ENCODE peak calls at places on chromosomes 13 and 19, in seven cellular contexts. V, E, P, L, Q, R and H are unnamed samples.

GRCh38 chr13:80342541-80343371 is 1.8 kb upstream of the SPRY2 start:
- DNase-seq in V (peak), E (peak), P (peak), L (peak), Q (peak), R (peak), H (peak)

GRCh38 chr13:67118277-67118676 is 111.9 kb downstream of the PCDH9 start:
- DNase-seq in V (no peak), E (no peak), P (no peak), L (no peak), Q (no peak), R (no peak), H (no peak)

GRCh38 chr19:17538684-17539287 is 16.7 kb upstream of the COLGALT1 start:
- DNase-seq in V (peak), E (no peak), P (no peak), L (no peak), Q (no peak), R (peak), H (no peak)

GRCh38 chr13:33610471-33611015 is 207.4 kb upstream of the RFC3 start:
- DNase-seq in V (no peak), E (peak), P (peak), L (no peak), Q (peak), R (no peak), H (peak)

GRCh38 chr13:113819731-113820715 is 43.9 kb downstream of the GAS6 start:
- DNase-seq in V (no peak), E (no peak), P (no peak), L (no peak), Q (no peak), R (no peak), H (no peak)

GRCh38 chr19:21850636-21851255 is 14.8 kb upstream of the ZNF43 start:
- DNase-seq in V (no peak), E (no peak), P (no peak), L (no peak), Q (no peak), R (no peak), H (no peak)

GRCh38 chr19:41456342-41456918 is 13.5 kb downstream of the ERICH4 start:
- DNase-seq in V (no peak), E (no peak), P (no peak), L (no peak), Q (no peak), R (no peak), H (no peak)

GRCh38 chr19:18157465-18158063 is 4.6 kb downstream of the PIK3R2 start:
- DNase-seq in V (peak), E (peak), P (peak), L (no peak), Q (no peak), R (no peak), H (peak)

GRCh38 chr13:51832471-51833152 is 12.4 kb downstream of the TMEM272 start:
- DNase-seq in V (peak), E (no peak), P (peak), L (no peak), Q (no peak), R (peak), H (peak)

GRCh38 chr13:114173261-114173660 is 5.8 kb upstream of the CFAP97D2 start:
- DNase-seq in V (no peak), E (no peak), P (no peak), L (no peak), Q (no peak), R (no peak), H (no peak)

GRCh38 chr19:41621654-41622053 is 5.2 kb downstream of the CEACAM4 start:
- DNase-seq in V (no peak), E (no peak), P (no peak), L (no peak), Q (no peak), R (no peak), H (no peak)

GRCh38 chr13:97258801-97259200 is 36.7 kb downstream of the MBNL2 start:
- DNase-seq in V (no peak), E (no peak), P (no peak), L (no peak), Q (no peak), R (no peak), H (no peak)

GRCh38 chr19:19613456-19613855 is 5.0 kb downstream of the PBX4 start:
- DNase-seq in V (no peak), E (no peak), P (no peak), L (no peak), Q (no peak), R (peak), H (no peak)

GRCh38 chr13:32019612-32020233 is 11.9 kb upstream of the FRY start:
- DNase-seq in V (peak), E (no peak), P (peak), L (no peak), Q (peak), R (peak), H (no peak)

GRCh38 chr19:35871611-35872010 is 3.2 kb downstream of the APLP1 start:
- DNase-seq in V (no peak), E (no peak), P (no peak), L (no peak), Q (no peak), R (no peak), H (no peak)

GRCh38 chr19:33715462-33715861 is 81.2 kb upstream of the KCTD15 start:
- DNase-seq in V (no peak), E (no peak), P (no peak), L (no peak), Q (no peak), R (peak), H (no peak)

GRCh38 chr13:76512676-76513277 is 373.4 kb downstream of the KCTD12 start:
- DNase-seq in V (no peak), E (no peak), P (no peak), L (no peak), Q (no peak), R (peak), H (no peak)

GRCh38 chr19:47284324-47284899 is 9.7 kb downstream of the INAFM1 start:
- DNase-seq in V (peak), E (peak), P (peak), L (no peak), Q (peak), R (peak), H (no peak)

GRCh38 chr19:53192771-53193533 is at the start of gene ZNF665:
- DNase-seq in V (peak), E (peak), P (peak), L (peak), Q (no peak), R (peak), H (peak)

GRCh38 chr19:35596366-35596999 is 10.5 kb downstream of the PMIS2 start:
- DNase-seq in V (peak), E (no peak), P (peak), L (no peak), Q (no peak), R (no peak), H (no peak)

GRCh38 chr13:100399455-100399854 is 189.1 kb downstream of the GGACT start:
- DNase-seq in V (no peak), E (no peak), P (no peak), L (no peak), Q (no peak), R (no peak), H (no peak)

GRCh38 chr19:40614595-40615411 is 13.6 kb downstream of the LTBP4 start:
- DNase-seq in V (peak), E (no peak), P (peak), L (peak), Q (no peak), R (peak), H (peak)

GRCh38 chr19:48499352-48500090 is 12.1 kb downstream of the LMTK3 start:
- DNase-seq in V (no peak), E (no peak), P (no peak), L (no peak), Q (no peak), R (no peak), H (no peak)

GRCh38 chr13:46803586-46803985 is 6.6 kb upstream of the ESD start:
- DNase-seq in V (no peak), E (no peak), P (no peak), L (no peak), Q (no peak), R (no peak), H (no peak)

GRCh38 chr19:2517881-2518601 is 42.1 kb downstream of the GADD45B start:
- DNase-seq in V (no peak), E (no peak), P (no peak), L (no peak), Q (no peak), R (no peak), H (no peak)

GRCh38 chr13:21402586-21403307 is 56.4 kb downstream of the ZDHHC20 start:
- DNase-seq in V (no peak), E (no peak), P (no peak), L (no peak), Q (no peak), R (peak), H (no peak)

GRCh38 chr13:99967884-99968520 is 3.6 kb downstream of the ZIC5 start:
- DNase-seq in V (no peak), E (no peak), P (no peak), L (no peak), Q (no peak), R (no peak), H (no peak)

GRCh38 chr13:111116830-111117229 is 1.7 kb downstream of the ARHGEF7 start:
- DNase-seq in V (no peak), E (no peak), P (no peak), L (no peak), Q (no peak), R (no peak), H (no peak)

GRCh38 chr19:35142531-35143230 is 374 bp upstream of the FXYD7 start:
- DNase-seq in V (peak), E (peak), P (peak), L (no peak), Q (no peak), R (peak), H (no peak)

GRCh38 chr19:19545128-19545591 is 7.1 kb downstream of the CILP2 start:
- DNase-seq in V (no peak), E (no peak), P (peak), L (no peak), Q (no peak), R (no peak), H (no peak)

GRCh38 chr19:8487137-8487851 is 15.1 kb downstream of the PRAM1 start:
- DNase-seq in V (no peak), E (no peak), P (no peak), L (no peak), Q (no peak), R (no peak), H (peak)

GRCh38 chr19:48770223-48770622 is 14.9 kb downstream of the FGF21 start:
- DNase-seq in V (no peak), E (no peak), P (no peak), L (no peak), Q (no peak), R (no peak), H (no peak)

GRCh38 chr19:7348587-7349230 is at the start of gene ARHGEF18:
- DNase-seq in V (peak), E (no peak), P (no peak), L (no peak), Q (no peak), R (no peak), H (no peak)

GRCh38 chr19:3478409-3479176 is 1.7 kb downstream of the SMIM24 start:
- DNase-seq in V (peak), E (no peak), P (no peak), L (no peak), Q (no peak), R (no peak), H (no peak)